ENCODE peak calls at places on chromosomes 16 and 17, in six cellular contexts. P, J, W, O, S and G are unnamed samples.
A peak's percentile ranks its signal among the peaks of the same experiment; 100 is the strongest.

GRCh38 chr16:81071816-81072215 is 5.2 kb downstream of the C16orf46 start:
- DNase-seq in P (no peak), J (peak; percentile 81), W (no peak), O (no peak), S (no peak), G (no peak)

GRCh38 chr16:75420987-75421819 is 12.1 kb downstream of the CFDP1 start:
- DNase-seq in P (peak; percentile 80), J (peak; percentile 49), W (peak; percentile 80), O (peak; percentile 85), S (peak; percentile 91), G (peak; percentile 69)

GRCh38 chr17:7004398-7005253 is 7.8 kb upstream of the RNASEK start:
- DNase-seq in P (peak; percentile 75), J (peak; percentile 69), W (peak; percentile 49), O (no peak), S (no peak), G (no peak)

GRCh38 chr17:50198026-50198669 is 3.3 kb downstream of the COL1A1 start:
- DNase-seq in P (peak; percentile 68), J (peak; percentile 63), W (peak; percentile 64), O (no peak), S (peak; percentile 18), G (peak; percentile 65)

GRCh38 chr17:66915204-66915611 is 49.3 kb upstream of the CACNG4 start:
- DNase-seq in P (no peak), J (peak; percentile 64), W (peak; percentile 64), O (no peak), S (no peak), G (peak; percentile 35)

GRCh38 chr17:83024205-83024971 is 55.0 kb upstream of the METRNL start:
- DNase-seq in P (no peak), J (no peak), W (no peak), O (no peak), S (no peak), G (no peak)

GRCh38 chr17:20721151-20721550 is 141.6 kb downstream of the CDRT15L2 start:
- DNase-seq in P (no peak), J (peak; percentile 37), W (no peak), O (no peak), S (no peak), G (no peak)

GRCh38 chr16:9499921-9500593 is 408.6 kb downstream of the HAPSTR1 start:
- DNase-seq in P (peak; percentile 6), J (no peak), W (no peak), O (peak; percentile 20), S (no peak), G (no peak)

GRCh38 chr16:78756189-78756661 is 656.8 kb downstream of the WWOX start:
- DNase-seq in P (no peak), J (no peak), W (no peak), O (no peak), S (no peak), G (no peak)

GRCh38 chr17:43068570-43069367 is 43.7 kb downstream of the RND2 start:
- DNase-seq in P (no peak), J (no peak), W (no peak), O (no peak), S (no peak), G (no peak)

GRCh38 chr17:29593546-29594440 is 861 bp downstream of the ANKRD13B start:
- DNase-seq in P (peak; percentile 86), J (no peak), W (no peak), O (no peak), S (peak; percentile 63), G (no peak)

GRCh38 chr17:79101111-79101673 is 26.6 kb downstream of the ENGASE start:
- DNase-seq in P (peak; percentile 15), J (no peak), W (no peak), O (no peak), S (no peak), G (no peak)

GRCh38 chr17:32310927-32311568 is 30.9 kb downstream of the C17orf75 start:
- DNase-seq in P (no peak), J (no peak), W (no peak), O (no peak), S (no peak), G (no peak)

GRCh38 chr17:64134996-64135395 is 5.1 kb upstream of the ERN1 start:
- DNase-seq in P (no peak), J (no peak), W (no peak), O (no peak), S (no peak), G (no peak)

GRCh38 chr17:75909812-75910274 is 5.2 kb upstream of the MRPL38 start:
- DNase-seq in P (no peak), J (peak; percentile 79), W (no peak), O (no peak), S (no peak), G (no peak)

GRCh38 chr17:17590141-17590735 is 1.3 kb downstream of the PEMT start:
- DNase-seq in P (peak; percentile 49), J (no peak), W (no peak), O (no peak), S (no peak), G (no peak)

GRCh38 chr17:17591408-17592265 is at the start of gene PEMT:
- DNase-seq in P (peak; percentile 99), J (peak; percentile 96), W (peak; percentile 97), O (peak; percentile 96), S (peak; percentile 97), G (peak; percentile 98)

GRCh38 chr17:17590883-17591407 is 563 bp downstream of the PEMT start:
- DNase-seq in P (no peak), J (no peak), W (no peak), O (no peak), S (no peak), G (no peak)

GRCh38 chr17:17582372-17582771 is 9.1 kb downstream of the PEMT start:
- DNase-seq in P (no peak), J (no peak), W (no peak), O (no peak), S (no peak), G (no peak)

GRCh38 chr17:17587614-17588336 is 3.7 kb downstream of the PEMT start:
- DNase-seq in P (no peak), J (no peak), W (no peak), O (no peak), S (no peak), G (no peak)
- H3K4me3 ChIP-seq in P (no peak overlapping the region), J (no peak overlapping the region), W (no peak overlapping the region), O (no peak overlapping the region), S (no peak overlapping the region), G (no peak overlapping the region)

GRCh38 chr17:57089391-57089790 is 4.3 kb downstream of the AKAP1 start:
- DNase-seq in P (no peak), J (no peak), W (no peak), O (no peak), S (no peak), G (no peak)

GRCh38 chr17:57086069-57086930 is 1.3 kb downstream of the AKAP1 start:
- DNase-seq in P (peak; percentile 45), J (peak; percentile 62), W (peak; percentile 64), O (no peak), S (no peak), G (peak; percentile 38)

GRCh38 chr17:57085448-57086068 is 512 bp downstream of the AKAP1 start:
- DNase-seq in P (peak; percentile 79), J (peak; percentile 31), W (peak; percentile 83), O (peak; percentile 65), S (peak; percentile 84), G (peak; percentile 59)

GRCh38 chr17:57090560-57091185 is 5.6 kb downstream of the AKAP1 start:
- DNase-seq in P (no peak), J (peak; percentile 29), W (no peak), O (no peak), S (no peak), G (no peak)

GRCh38 chr17:57088298-57088697 is 3.3 kb downstream of the AKAP1 start:
- DNase-seq in P (no peak), J (no peak), W (no peak), O (no peak), S (no peak), G (no peak)
- H3K4me1 ChIP-seq in P (peaks cover 43% of the 10 kb centered on the region), J (peaks cover 32% of the 10 kb centered on the region), W (peaks cover 69% of the 10 kb centered on the region), O (peaks cover 93% of the 10 kb centered on the region), S (peaks cover 44% of the 10 kb centered on the region), G (peaks cover 73% of the 10 kb centered on the region)

GRCh38 chr17:46193246-46193625 is at the start of gene KANSL1:
- DNase-seq in P (peak; percentile 99), J (peak; percentile 78), W (peak; percentile 97), O (peak; percentile 86), S (peak; percentile 93), G (peak; percentile 91)

GRCh38 chr17:46194393-46195216 is 1.4 kb upstream of the KANSL1 start:
- DNase-seq in P (peak; percentile 62), J (no peak), W (no peak), O (no peak), S (no peak), G (peak; percentile 32)

GRCh38 chr17:46195217-46195855 is 2.1 kb upstream of the KANSL1 start:
- DNase-seq in P (no peak), J (no peak), W (no peak), O (no peak), S (no peak), G (no peak)

GRCh38 chr17:46192484-46193245 is 564 bp downstream of the KANSL1 start:
- DNase-seq in P (peak; percentile 89), J (peak; percentile 50), W (peak; percentile 89), O (peak; percentile 69), S (peak; percentile 75), G (peak; percentile 72)

DNA sequence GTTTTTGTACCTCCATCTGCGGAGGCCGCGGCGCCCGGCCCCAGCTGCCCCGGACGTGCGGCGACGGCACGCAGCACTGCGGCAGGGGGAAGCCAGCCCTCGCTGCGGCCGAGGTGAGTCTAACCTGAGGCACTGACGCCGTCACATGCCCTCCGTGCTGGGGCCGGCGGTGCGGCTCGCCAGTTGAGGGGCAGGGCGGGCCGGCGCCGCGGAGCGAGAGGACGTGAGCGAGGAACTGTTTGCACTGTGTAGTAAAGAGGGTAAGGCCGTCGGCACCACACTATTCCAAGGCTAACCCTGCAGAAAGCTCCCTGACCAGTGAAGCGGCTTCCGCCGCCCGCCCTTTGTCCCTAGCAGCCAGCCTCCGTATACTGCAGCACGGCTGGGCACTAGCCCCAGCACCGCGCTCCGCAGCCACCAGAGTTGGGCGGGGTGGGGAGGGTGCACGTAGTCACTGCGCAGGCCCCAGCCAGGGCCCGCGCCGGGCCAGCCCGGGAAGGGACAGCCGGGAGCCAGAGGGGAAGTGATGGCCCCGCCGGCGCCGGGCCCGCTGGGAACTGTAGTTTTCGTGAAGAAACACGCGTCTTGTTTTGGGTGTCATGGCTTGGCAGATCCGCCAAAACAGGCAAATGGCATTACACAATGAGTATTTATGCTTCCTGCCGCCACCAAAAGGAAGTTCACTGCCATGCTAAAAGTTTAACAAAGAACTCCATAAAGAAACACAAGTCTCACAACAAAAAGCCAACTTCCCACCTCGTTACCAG is 580 bp upstream of the KANSL1 start:
- DNase-seq in P (peak; percentile 98), J (peak; percentile 91), W (peak; percentile 100), O (peak; percentile 95), S (peak; percentile 98), G (peak; percentile 97)
- TF ChIP-seq CTCF in P (peak; percentile 21), J (no peak), W (no peak), O (peak; percentile 49), S (peak; percentile 31), G (peak; percentile 9)

DNA sequence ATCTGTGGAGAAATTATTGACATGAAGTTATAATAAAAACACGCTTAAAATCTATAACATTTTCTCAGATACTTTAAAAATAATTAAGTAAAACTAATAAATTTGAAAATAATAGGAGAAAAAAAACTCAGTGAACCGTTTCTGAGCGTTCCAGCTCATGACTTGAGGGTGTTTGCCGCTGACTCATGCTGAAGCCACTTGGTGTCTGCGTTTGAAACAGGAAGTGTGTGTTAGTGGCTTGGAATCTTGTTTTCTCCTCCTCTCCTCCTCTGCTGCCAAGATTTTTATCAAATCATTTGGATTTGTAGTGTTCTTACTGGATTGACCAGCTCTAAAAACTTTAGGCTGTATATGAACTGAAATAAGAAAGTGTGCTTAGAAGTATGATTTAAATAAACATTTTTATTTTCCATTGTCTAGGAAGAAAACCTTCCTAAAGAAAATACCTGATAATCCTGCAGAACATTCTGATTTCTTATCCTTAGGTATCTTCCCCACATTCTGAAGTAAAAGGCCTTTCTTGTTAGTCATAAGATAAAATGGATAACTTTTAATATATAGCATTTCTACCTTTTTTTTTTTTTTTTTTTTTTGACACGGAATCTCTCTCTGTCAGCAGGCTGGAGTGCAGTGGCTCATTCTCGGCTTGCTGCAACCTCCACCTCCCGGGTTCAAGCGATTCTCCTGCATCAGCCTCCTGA is 30.8 kb downstream of the USP10 start:
- DNase-seq in P (peak; percentile 53), J (peak; percentile 73), W (no peak), O (peak; percentile 45), S (no peak), G (peak; percentile 77)
- H3K4me3 ChIP-seq in P (no peak overlapping the region), J (no peak overlapping the region), W (peak overlapping the region; percentile 65), O (peak overlapping the region; percentile 26), S (peak overlapping the region; percentile 17), G (no peak overlapping the region)